ENCODE peak calls at places on chromosomes 3 and 15, in nine cellular contexts. One of them, this sample, is unnamed.

GRCh38 chr3:160163259-160163878 is 61.9 kb upstream of the C3orf80 start:
- DNase-seq in RWPE2: no peak
- DNase-seq in GM12864: no peak
- DNase-seq in astrocyte of the spinal cord: peak; percentile 55
- DNase-seq in cardiac muscle cell: peak; percentile 63
- DNase-seq in dorsolateral prefrontal cortex: no peak
- DNase-seq in fibroblast of lung: no peak
- DNase-seq in testis: no peak
- DNase-seq in PC-9: no peak
- DNase-seq in this sample: no peak

GRCh38 chr15:82543155-82543554 is 2.9 kb upstream of the RPS17 start:
- DNase-seq in RWPE2: no peak
- DNase-seq in GM12864: no peak
- DNase-seq in astrocyte of the spinal cord: peak; percentile 84
- DNase-seq in cardiac muscle cell: peak; percentile 94
- DNase-seq in dorsolateral prefrontal cortex: no peak
- DNase-seq in fibroblast of lung: peak; percentile 92
- DNase-seq in testis: no peak
- DNase-seq in PC-9: no peak
- DNase-seq in this sample: peak; percentile 73

GRCh38 chr3:170639003-170639402 is 53.1 kb upstream of the SLC7A14 start:
- DNase-seq in RWPE2: no peak
- DNase-seq in GM12864: no peak
- DNase-seq in astrocyte of the spinal cord: no peak
- DNase-seq in cardiac muscle cell: no peak
- DNase-seq in dorsolateral prefrontal cortex: no peak
- DNase-seq in fibroblast of lung: no peak
- DNase-seq in testis: no peak
- DNase-seq in PC-9: no peak
- DNase-seq in this sample: no peak

GRCh38 chr15:70636540-70637165 is 126.7 kb downstream of the UACA start:
- DNase-seq in RWPE2: no peak
- DNase-seq in GM12864: no peak
- DNase-seq in astrocyte of the spinal cord: peak; percentile 36
- DNase-seq in cardiac muscle cell: peak; percentile 47
- DNase-seq in dorsolateral prefrontal cortex: no peak
- DNase-seq in fibroblast of lung: peak; percentile 28
- DNase-seq in testis: no peak
- DNase-seq in PC-9: no peak
- DNase-seq in this sample: no peak

GRCh38 chr3:169871129-169871886 is 1.6 kb upstream of the LRRC31 start:
- DNase-seq in RWPE2: no peak
- DNase-seq in GM12864: no peak
- DNase-seq in astrocyte of the spinal cord: no peak
- DNase-seq in cardiac muscle cell: no peak
- DNase-seq in dorsolateral prefrontal cortex: no peak
- DNase-seq in fibroblast of lung: no peak
- DNase-seq in testis: no peak
- DNase-seq in PC-9: no peak
- DNase-seq in this sample: no peak

GRCh38 chr15:99818872-99819271 is 85.6 kb upstream of the LYSMD4 start:
- DNase-seq in RWPE2: no peak
- DNase-seq in GM12864: no peak
- DNase-seq in astrocyte of the spinal cord: no peak
- DNase-seq in cardiac muscle cell: no peak
- DNase-seq in dorsolateral prefrontal cortex: no peak
- DNase-seq in fibroblast of lung: no peak
- DNase-seq in testis: no peak
- DNase-seq in PC-9: no peak
- DNase-seq in this sample: no peak

GRCh38 chr3:149339931-149340309 is 6.5 kb upstream of the TM4SF18 start:
- DNase-seq in RWPE2: peak; percentile 93
- DNase-seq in GM12864: no peak
- DNase-seq in astrocyte of the spinal cord: peak; percentile 97
- DNase-seq in cardiac muscle cell: peak; percentile 97
- DNase-seq in dorsolateral prefrontal cortex: no peak
- DNase-seq in fibroblast of lung: peak; percentile 99
- DNase-seq in testis: peak; percentile 70
- DNase-seq in PC-9: peak; percentile 98
- DNase-seq in this sample: peak; percentile 89

GRCh38 chr3:182490601-182491485 is 302.5 kb upstream of the ATP11B start:
- DNase-seq in RWPE2: no peak
- DNase-seq in GM12864: no peak
- DNase-seq in astrocyte of the spinal cord: peak; percentile 37
- DNase-seq in cardiac muscle cell: peak; percentile 11
- DNase-seq in dorsolateral prefrontal cortex: no peak
- DNase-seq in fibroblast of lung: peak; percentile 29
- DNase-seq in testis: no peak
- DNase-seq in PC-9: peak; percentile 37
- DNase-seq in this sample: no peak

GRCh38 chr3:140062461-140062860 is 127.5 kb downstream of the CLSTN2 start:
- DNase-seq in RWPE2: no peak
- DNase-seq in GM12864: no peak
- DNase-seq in astrocyte of the spinal cord: no peak
- DNase-seq in cardiac muscle cell: no peak
- DNase-seq in dorsolateral prefrontal cortex: no peak
- DNase-seq in fibroblast of lung: no peak
- DNase-seq in testis: no peak
- DNase-seq in PC-9: no peak
- DNase-seq in this sample: no peak

GRCh38 chr15:44712108-44713005 is 1.0 kb downstream of the B2M start:
- DNase-seq in RWPE2: no peak
- DNase-seq in GM12864: no peak
- DNase-seq in astrocyte of the spinal cord: peak; percentile 86
- DNase-seq in cardiac muscle cell: peak; percentile 92
- DNase-seq in dorsolateral prefrontal cortex: peak; percentile 37
- DNase-seq in fibroblast of lung: peak; percentile 79
- DNase-seq in testis: peak; percentile 84
- DNase-seq in PC-9: peak; percentile 58
- DNase-seq in this sample: peak; percentile 65

GRCh38 chr15:35308802-35309201 is 223.7 kb upstream of the NANOGP8 start:
- DNase-seq in RWPE2: no peak
- DNase-seq in GM12864: no peak
- DNase-seq in astrocyte of the spinal cord: peak; percentile 84
- DNase-seq in cardiac muscle cell: peak; percentile 86
- DNase-seq in dorsolateral prefrontal cortex: no peak
- DNase-seq in fibroblast of lung: peak; percentile 95
- DNase-seq in testis: no peak
- DNase-seq in PC-9: no peak
- DNase-seq in this sample: peak; percentile 94

GRCh38 chr15:55823191-55823670 is 80.3 kb upstream of the PRTG start:
- DNase-seq in RWPE2: no peak
- DNase-seq in GM12864: no peak
- DNase-seq in astrocyte of the spinal cord: peak; percentile 90
- DNase-seq in cardiac muscle cell: peak; percentile 92
- DNase-seq in dorsolateral prefrontal cortex: no peak
- DNase-seq in fibroblast of lung: peak; percentile 95
- DNase-seq in testis: no peak
- DNase-seq in PC-9: no peak
- DNase-seq in this sample: peak; percentile 76

GRCh38 chr15:40240619-40241304 is 1.9 kb downstream of the PAK6 start:
- DNase-seq in RWPE2: no peak
- DNase-seq in GM12864: no peak
- DNase-seq in astrocyte of the spinal cord: no peak
- DNase-seq in cardiac muscle cell: no peak
- DNase-seq in dorsolateral prefrontal cortex: no peak
- DNase-seq in fibroblast of lung: no peak
- DNase-seq in testis: no peak
- DNase-seq in PC-9: no peak
- DNase-seq in this sample: no peak

GRCh38 chr3:194928183-194928736 is 242.6 kb downstream of the FAM43A start:
- DNase-seq in RWPE2: no peak
- DNase-seq in GM12864: no peak
- DNase-seq in astrocyte of the spinal cord: peak; percentile 27
- DNase-seq in cardiac muscle cell: peak; percentile 51
- DNase-seq in dorsolateral prefrontal cortex: no peak
- DNase-seq in fibroblast of lung: peak; percentile 72
- DNase-seq in testis: no peak
- DNase-seq in PC-9: peak; percentile 60
- DNase-seq in this sample: no peak

GRCh38 chr15:60004846-60005351 is 788 bp downstream of the FOXB1 start:
- DNase-seq in RWPE2: peak; percentile 74
- DNase-seq in GM12864: no peak
- DNase-seq in astrocyte of the spinal cord: no peak
- DNase-seq in cardiac muscle cell: peak; percentile 23
- DNase-seq in dorsolateral prefrontal cortex: no peak
- DNase-seq in fibroblast of lung: peak; percentile 12
- DNase-seq in testis: no peak
- DNase-seq in PC-9: no peak
- DNase-seq in this sample: no peak

GRCh38 chr3:123034996-123035395 is 7.4 kb upstream of the SEMA5B start:
- DNase-seq in RWPE2: no peak
- DNase-seq in GM12864: no peak
- DNase-seq in astrocyte of the spinal cord: no peak
- DNase-seq in cardiac muscle cell: no peak
- DNase-seq in dorsolateral prefrontal cortex: no peak
- DNase-seq in fibroblast of lung: no peak
- DNase-seq in testis: no peak
- DNase-seq in PC-9: peak; percentile 36
- DNase-seq in this sample: no peak

GRCh38 chr3:117865338-117865737 is 1155.8 kb downstream of the TUSC7 start:
- DNase-seq in RWPE2: no peak
- DNase-seq in GM12864: no peak
- DNase-seq in astrocyte of the spinal cord: no peak
- DNase-seq in cardiac muscle cell: no peak
- DNase-seq in dorsolateral prefrontal cortex: no peak
- DNase-seq in fibroblast of lung: no peak
- DNase-seq in testis: no peak
- DNase-seq in PC-9: no peak
- DNase-seq in this sample: no peak

GRCh38 chr3:53799338-53799865 is 46.8 kb downstream of the CHDH start:
- DNase-seq in RWPE2: no peak
- DNase-seq in GM12864: no peak
- DNase-seq in astrocyte of the spinal cord: no peak
- DNase-seq in cardiac muscle cell: no peak
- DNase-seq in dorsolateral prefrontal cortex: no peak
- DNase-seq in fibroblast of lung: peak; percentile 44
- DNase-seq in testis: no peak
- DNase-seq in PC-9: no peak
- DNase-seq in this sample: no peak

GRCh38 chr3:121660356-121661171 is at the start of gene HCLS1:
- DNase-seq in RWPE2: no peak
- DNase-seq in GM12864: peak; percentile 83
- DNase-seq in astrocyte of the spinal cord: no peak
- DNase-seq in cardiac muscle cell: peak; percentile 16
- DNase-seq in dorsolateral prefrontal cortex: no peak
- DNase-seq in fibroblast of lung: no peak
- DNase-seq in testis: peak; percentile 47
- DNase-seq in PC-9: no peak
- DNase-seq in this sample: no peak

GRCh38 chr3:121662742-121663141 is 2.0 kb upstream of the HCLS1 start:
- DNase-seq in RWPE2: no peak
- DNase-seq in GM12864: no peak
- DNase-seq in astrocyte of the spinal cord: no peak
- DNase-seq in cardiac muscle cell: no peak
- DNase-seq in dorsolateral prefrontal cortex: no peak
- DNase-seq in fibroblast of lung: no peak
- DNase-seq in testis: no peak
- DNase-seq in PC-9: no peak
- DNase-seq in this sample: no peak

GRCh38 chr3:121661376-121661775 is 673 bp upstream of the HCLS1 start:
- DNase-seq in RWPE2: no peak
- DNase-seq in GM12864: no peak
- DNase-seq in astrocyte of the spinal cord: no peak
- DNase-seq in cardiac muscle cell: no peak
- DNase-seq in dorsolateral prefrontal cortex: no peak
- DNase-seq in fibroblast of lung: no peak
- DNase-seq in testis: no peak
- DNase-seq in PC-9: no peak
- DNase-seq in this sample: no peak

GRCh38 chr3:121654493-121655385 is 6.0 kb downstream of the HCLS1 start:
- DNase-seq in RWPE2: no peak
- DNase-seq in GM12864: peak; percentile 36
- DNase-seq in astrocyte of the spinal cord: no peak
- DNase-seq in cardiac muscle cell: no peak
- DNase-seq in dorsolateral prefrontal cortex: no peak
- DNase-seq in fibroblast of lung: no peak
- DNase-seq in testis: no peak
- DNase-seq in PC-9: no peak
- DNase-seq in this sample: no peak

GRCh38 chr3:121658716-121659435 is 1.8 kb downstream of the HCLS1 start:
- DNase-seq in RWPE2: no peak
- DNase-seq in GM12864: no peak
- DNase-seq in astrocyte of the spinal cord: no peak
- DNase-seq in cardiac muscle cell: no peak
- DNase-seq in dorsolateral prefrontal cortex: no peak
- DNase-seq in fibroblast of lung: no peak
- DNase-seq in testis: no peak
- DNase-seq in PC-9: no peak
- DNase-seq in this sample: no peak
- H3K4me3 ChIP-seq in RWPE2: no peak overlapping the region
- H3K4me3 ChIP-seq in GM12864: peak overlapping the region; percentile 67
- H3K4me3 ChIP-seq in astrocyte of the spinal cord: no peak overlapping the region
- H3K4me3 ChIP-seq in cardiac muscle cell: no peak overlapping the region
- H3K4me3 ChIP-seq in dorsolateral prefrontal cortex: peak overlapping the region; percentile 7
- H3K4me3 ChIP-seq in fibroblast of lung: no peak overlapping the region
- H3K4me3 ChIP-seq in testis: no peak overlapping the region
- H3K4me3 ChIP-seq in PC-9: no peak overlapping the region
- H3K4me3 ChIP-seq in this sample: no peak overlapping the region

GRCh38 chr15:79035111-79035601 is 55.4 kb downstream of the RASGRF1 start:
- DNase-seq in RWPE2: no peak
- DNase-seq in GM12864: peak; percentile 43
- DNase-seq in astrocyte of the spinal cord: no peak
- DNase-seq in cardiac muscle cell: no peak
- DNase-seq in dorsolateral prefrontal cortex: no peak
- DNase-seq in fibroblast of lung: no peak
- DNase-seq in testis: no peak
- DNase-seq in PC-9: no peak
- DNase-seq in this sample: no peak
- TF ChIP-seq CTCF in RWPE2: peak; percentile 67
- TF ChIP-seq CTCF in GM12864: peak; percentile 56
- TF ChIP-seq CTCF in astrocyte of the spinal cord: peak; percentile 10
- TF ChIP-seq CTCF in cardiac muscle cell: no peak
- TF ChIP-seq CTCF in dorsolateral prefrontal cortex: no peak
- TF ChIP-seq CTCF in fibroblast of lung: no peak
- TF ChIP-seq CTCF in testis: no peak
- TF ChIP-seq CTCF in PC-9: no peak
- TF ChIP-seq CTCF in this sample: peak; percentile 9

DNA sequence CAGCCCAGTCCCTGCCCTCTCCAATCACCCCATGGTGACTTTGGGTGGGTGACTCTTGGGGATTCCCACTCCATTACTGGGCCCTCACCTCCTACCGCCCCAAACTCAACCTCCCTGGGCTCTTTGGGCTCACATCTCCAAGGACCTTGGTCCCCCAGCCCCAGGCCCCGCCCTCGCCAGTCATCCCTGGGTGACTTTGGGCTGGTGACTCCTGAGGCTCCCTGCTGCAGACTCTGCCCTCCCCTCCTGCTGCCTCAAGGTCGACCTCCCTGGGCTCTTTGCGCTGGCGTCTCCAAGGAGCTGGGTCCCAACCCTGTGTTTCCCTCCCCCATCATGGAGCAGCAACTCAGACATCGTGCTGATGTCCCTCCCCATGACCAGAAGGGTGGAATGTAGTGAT is 111.9 kb upstream of the FAN1 start:
- DNase-seq in RWPE2: no peak
- DNase-seq in GM12864: no peak
- DNase-seq in astrocyte of the spinal cord: no peak
- DNase-seq in cardiac muscle cell: no peak
- DNase-seq in dorsolateral prefrontal cortex: no peak
- DNase-seq in fibroblast of lung: no peak
- DNase-seq in testis: no peak
- DNase-seq in PC-9: no peak
- DNase-seq in this sample: no peak
- H3K4me3 ChIP-seq in RWPE2: no peak overlapping the region
- H3K4me3 ChIP-seq in GM12864: no peak overlapping the region
- H3K4me3 ChIP-seq in astrocyte of the spinal cord: no peak overlapping the region
- H3K4me3 ChIP-seq in cardiac muscle cell: no peak overlapping the region
- H3K4me3 ChIP-seq in dorsolateral prefrontal cortex: no peak overlapping the region
- H3K4me3 ChIP-seq in fibroblast of lung: no peak overlapping the region
- H3K4me3 ChIP-seq in testis: no peak overlapping the region
- H3K4me3 ChIP-seq in PC-9: no peak overlapping the region
- H3K4me3 ChIP-seq in this sample: no peak overlapping the region

GRCh38 chr15:43293402-43293801 is 26.7 kb upstream of the TGM5 start:
- DNase-seq in RWPE2: no peak
- DNase-seq in GM12864: no peak
- DNase-seq in astrocyte of the spinal cord: no peak
- DNase-seq in cardiac muscle cell: no peak
- DNase-seq in dorsolateral prefrontal cortex: no peak
- DNase-seq in fibroblast of lung: no peak
- DNase-seq in testis: no peak
- DNase-seq in PC-9: no peak
- DNase-seq in this sample: no peak
- TF ChIP-seq CTCF in RWPE2: no peak
- TF ChIP-seq CTCF in GM12864: no peak
- TF ChIP-seq CTCF in astrocyte of the spinal cord: no peak
- TF ChIP-seq CTCF in cardiac muscle cell: no peak
- TF ChIP-seq CTCF in dorsolateral prefrontal cortex: no peak
- TF ChIP-seq CTCF in fibroblast of lung: no peak
- TF ChIP-seq CTCF in testis: no peak
- TF ChIP-seq CTCF in PC-9: no peak
- TF ChIP-seq CTCF in this sample: no peak